ENCODE peak calls at places on chromosomes 6 and 20, in eight cellular contexts. One of them, this sample, is unnamed.

GRCh38 chr6:124441430-124441829 is 520.8 kb upstream of the RNF217 start:
- DNase-seq in SJSA1: no peak
- DNase-seq in activated gamma-delta T cell treated with Interleukin-2 at 50 U/mL for 16 hours: no peak
- DNase-seq in NT2/D1: no peak
- DNase-seq in lower leg skin: no peak
- DNase-seq in activated CD8-positive, alpha-beta memory T cell treated with anti-CD3 and anti-CD28 coated beads, Interleukin-2, amount 50 U/mL, for 4 hours: no peak
- DNase-seq in nephron progenitor cell: no peak
- DNase-seq in amniotic epithelial cell: no peak
- DNase-seq in this sample: no peak

GRCh38 chr6:5205877-5206840 is 54.6 kb downstream of the LYRM4 start:
- DNase-seq in nephron progenitor cell: no peak
- DNase-seq in amniotic epithelial cell: peak
- DNase-seq in activated CD8-positive, alpha-beta memory T cell treated with anti-CD3 and anti-CD28 coated beads, Interleukin-2, amount 50 U/mL, for 4 hours: no peak
- DNase-seq in lower leg skin: no peak
- DNase-seq in NT2/D1: no peak
- DNase-seq in activated gamma-delta T cell treated with Interleukin-2 at 50 U/mL for 16 hours: no peak
- DNase-seq in SJSA1: no peak
- DNase-seq in this sample: peak

GRCh38 chr6:97842536-97842935 is 559.5 kb upstream of the MMS22L start:
- DNase-seq in NT2/D1: no peak
- DNase-seq in amniotic epithelial cell: no peak
- DNase-seq in nephron progenitor cell: no peak
- DNase-seq in lower leg skin: no peak
- DNase-seq in activated gamma-delta T cell treated with Interleukin-2 at 50 U/mL for 16 hours: no peak
- DNase-seq in activated CD8-positive, alpha-beta memory T cell treated with anti-CD3 and anti-CD28 coated beads, Interleukin-2, amount 50 U/mL, for 4 hours: no peak
- DNase-seq in SJSA1: no peak
- DNase-seq in this sample: no peak

GRCh38 chr6:96939019-96939805 is 14.7 kb downstream of the KLHL32 start:
- DNase-seq in amniotic epithelial cell: peak
- DNase-seq in activated CD8-positive, alpha-beta memory T cell treated with anti-CD3 and anti-CD28 coated beads, Interleukin-2, amount 50 U/mL, for 4 hours: no peak
- DNase-seq in NT2/D1: no peak
- DNase-seq in SJSA1: peak
- DNase-seq in lower leg skin: peak
- DNase-seq in activated gamma-delta T cell treated with Interleukin-2 at 50 U/mL for 16 hours: no peak
- DNase-seq in nephron progenitor cell: no peak
- DNase-seq in this sample: no peak

GRCh38 chr6:35707714-35708407 is 19.1 kb upstream of the FKBP5 start:
- DNase-seq in nephron progenitor cell: no peak
- DNase-seq in activated CD8-positive, alpha-beta memory T cell treated with anti-CD3 and anti-CD28 coated beads, Interleukin-2, amount 50 U/mL, for 4 hours: no peak
- DNase-seq in amniotic epithelial cell: peak
- DNase-seq in NT2/D1: no peak
- DNase-seq in lower leg skin: no peak
- DNase-seq in SJSA1: no peak
- DNase-seq in activated gamma-delta T cell treated with Interleukin-2 at 50 U/mL for 16 hours: no peak
- DNase-seq in this sample: no peak

GRCh38 chr20:53984354-53984753 is 86.0 kb downstream of the BCAS1 start:
- DNase-seq in amniotic epithelial cell: no peak
- DNase-seq in activated gamma-delta T cell treated with Interleukin-2 at 50 U/mL for 16 hours: no peak
- DNase-seq in NT2/D1: no peak
- DNase-seq in nephron progenitor cell: no peak
- DNase-seq in activated CD8-positive, alpha-beta memory T cell treated with anti-CD3 and anti-CD28 coated beads, Interleukin-2, amount 50 U/mL, for 4 hours: no peak
- DNase-seq in lower leg skin: peak
- DNase-seq in SJSA1: no peak
- DNase-seq in this sample: no peak

GRCh38 chr6:84344005-84344404 is 116.6 kb upstream of the CEP162 start:
- DNase-seq in activated CD8-positive, alpha-beta memory T cell treated with anti-CD3 and anti-CD28 coated beads, Interleukin-2, amount 50 U/mL, for 4 hours: no peak
- DNase-seq in amniotic epithelial cell: no peak
- DNase-seq in activated gamma-delta T cell treated with Interleukin-2 at 50 U/mL for 16 hours: no peak
- DNase-seq in lower leg skin: no peak
- DNase-seq in SJSA1: no peak
- DNase-seq in NT2/D1: no peak
- DNase-seq in nephron progenitor cell: no peak
- DNase-seq in this sample: no peak

GRCh38 chr6:11152581-11152980 is 41.1 kb upstream of the ERVFRD-1 start:
- DNase-seq in activated gamma-delta T cell treated with Interleukin-2 at 50 U/mL for 16 hours: no peak
- DNase-seq in SJSA1: no peak
- DNase-seq in amniotic epithelial cell: no peak
- DNase-seq in nephron progenitor cell: no peak
- DNase-seq in NT2/D1: no peak
- DNase-seq in lower leg skin: no peak
- DNase-seq in activated CD8-positive, alpha-beta memory T cell treated with anti-CD3 and anti-CD28 coated beads, Interleukin-2, amount 50 U/mL, for 4 hours: no peak
- DNase-seq in this sample: no peak

GRCh38 chr20:44646023-44646640 is 5.4 kb downstream of the ADA start:
- DNase-seq in NT2/D1: no peak
- DNase-seq in lower leg skin: no peak
- DNase-seq in SJSA1: no peak
- DNase-seq in amniotic epithelial cell: no peak
- DNase-seq in nephron progenitor cell: no peak
- DNase-seq in activated gamma-delta T cell treated with Interleukin-2 at 50 U/mL for 16 hours: peak
- DNase-seq in activated CD8-positive, alpha-beta memory T cell treated with anti-CD3 and anti-CD28 coated beads, Interleukin-2, amount 50 U/mL, for 4 hours: no peak
- DNase-seq in this sample: no peak

GRCh38 chr6:166724576-166724975 is 97.5 kb upstream of the RPS6KA2 start:
- DNase-seq in NT2/D1: no peak
- DNase-seq in SJSA1: no peak
- DNase-seq in activated gamma-delta T cell treated with Interleukin-2 at 50 U/mL for 16 hours: no peak
- DNase-seq in amniotic epithelial cell: no peak
- DNase-seq in lower leg skin: no peak
- DNase-seq in nephron progenitor cell: no peak
- DNase-seq in activated CD8-positive, alpha-beta memory T cell treated with anti-CD3 and anti-CD28 coated beads, Interleukin-2, amount 50 U/mL, for 4 hours: no peak
- DNase-seq in this sample: no peak

GRCh38 chr6:137978252-137978896 is 111.3 kb downstream of the TNFAIP3 start:
- DNase-seq in lower leg skin: no peak
- DNase-seq in SJSA1: no peak
- DNase-seq in activated CD8-positive, alpha-beta memory T cell treated with anti-CD3 and anti-CD28 coated beads, Interleukin-2, amount 50 U/mL, for 4 hours: no peak
- DNase-seq in amniotic epithelial cell: no peak
- DNase-seq in NT2/D1: no peak
- DNase-seq in nephron progenitor cell: no peak
- DNase-seq in activated gamma-delta T cell treated with Interleukin-2 at 50 U/mL for 16 hours: no peak
- DNase-seq in this sample: no peak

GRCh38 chr6:30759575-30760239 is 15.4 kb upstream of the IER3 start:
- DNase-seq in nephron progenitor cell: no peak
- DNase-seq in amniotic epithelial cell: peak
- DNase-seq in activated gamma-delta T cell treated with Interleukin-2 at 50 U/mL for 16 hours: no peak
- DNase-seq in NT2/D1: no peak
- DNase-seq in SJSA1: peak
- DNase-seq in activated CD8-positive, alpha-beta memory T cell treated with anti-CD3 and anti-CD28 coated beads, Interleukin-2, amount 50 U/mL, for 4 hours: no peak
- DNase-seq in lower leg skin: no peak
- DNase-seq in this sample: no peak

GRCh38 chr6:124742971-124743370 is 219.3 kb upstream of the RNF217 start:
- DNase-seq in NT2/D1: no peak
- DNase-seq in activated gamma-delta T cell treated with Interleukin-2 at 50 U/mL for 16 hours: no peak
- DNase-seq in amniotic epithelial cell: peak
- DNase-seq in lower leg skin: no peak
- DNase-seq in nephron progenitor cell: no peak
- DNase-seq in activated CD8-positive, alpha-beta memory T cell treated with anti-CD3 and anti-CD28 coated beads, Interleukin-2, amount 50 U/mL, for 4 hours: no peak
- DNase-seq in SJSA1: no peak
- DNase-seq in this sample: no peak

GRCh38 chr20:36098364-36098763 is 56.2 kb upstream of the EPB41L1 start:
- DNase-seq in activated gamma-delta T cell treated with Interleukin-2 at 50 U/mL for 16 hours: no peak
- DNase-seq in amniotic epithelial cell: peak
- DNase-seq in activated CD8-positive, alpha-beta memory T cell treated with anti-CD3 and anti-CD28 coated beads, Interleukin-2, amount 50 U/mL, for 4 hours: no peak
- DNase-seq in lower leg skin: peak
- DNase-seq in NT2/D1: no peak
- DNase-seq in nephron progenitor cell: no peak
- DNase-seq in SJSA1: no peak
- DNase-seq in this sample: no peak

GRCh38 chr20:49484180-49485140 is 2.0 kb upstream of the KCNB1 start:
- DNase-seq in nephron progenitor cell: peak
- DNase-seq in amniotic epithelial cell: peak
- DNase-seq in activated gamma-delta T cell treated with Interleukin-2 at 50 U/mL for 16 hours: peak
- DNase-seq in lower leg skin: peak
- DNase-seq in activated CD8-positive, alpha-beta memory T cell treated with anti-CD3 and anti-CD28 coated beads, Interleukin-2, amount 50 U/mL, for 4 hours: peak
- DNase-seq in NT2/D1: peak
- DNase-seq in SJSA1: peak
- DNase-seq in this sample: peak

GRCh38 chr6:87763276-87763675 is 61.2 kb upstream of the AKIRIN2 start:
- DNase-seq in NT2/D1: no peak
- DNase-seq in lower leg skin: no peak
- DNase-seq in activated gamma-delta T cell treated with Interleukin-2 at 50 U/mL for 16 hours: no peak
- DNase-seq in nephron progenitor cell: no peak
- DNase-seq in amniotic epithelial cell: no peak
- DNase-seq in SJSA1: no peak
- DNase-seq in activated CD8-positive, alpha-beta memory T cell treated with anti-CD3 and anti-CD28 coated beads, Interleukin-2, amount 50 U/mL, for 4 hours: no peak
- DNase-seq in this sample: no peak

GRCh38 chr6:169427856-169428255 is 174.2 kb upstream of the THBS2 start:
- DNase-seq in nephron progenitor cell: no peak
- DNase-seq in NT2/D1: no peak
- DNase-seq in SJSA1: no peak
- DNase-seq in activated CD8-positive, alpha-beta memory T cell treated with anti-CD3 and anti-CD28 coated beads, Interleukin-2, amount 50 U/mL, for 4 hours: no peak
- DNase-seq in lower leg skin: no peak
- DNase-seq in amniotic epithelial cell: peak
- DNase-seq in activated gamma-delta T cell treated with Interleukin-2 at 50 U/mL for 16 hours: no peak
- DNase-seq in this sample: no peak

GRCh38 chr20:42635699-42636411 is 553.9 kb downstream of the PTPRT start:
- DNase-seq in nephron progenitor cell: no peak
- DNase-seq in activated CD8-positive, alpha-beta memory T cell treated with anti-CD3 and anti-CD28 coated beads, Interleukin-2, amount 50 U/mL, for 4 hours: no peak
- DNase-seq in SJSA1: no peak
- DNase-seq in NT2/D1: no peak
- DNase-seq in amniotic epithelial cell: no peak
- DNase-seq in lower leg skin: no peak
- DNase-seq in activated gamma-delta T cell treated with Interleukin-2 at 50 U/mL for 16 hours: no peak
- DNase-seq in this sample: no peak

GRCh38 chr6:129672883-129673631 is 36.9 kb downstream of the ARHGAP18 start:
- DNase-seq in lower leg skin: no peak
- DNase-seq in activated gamma-delta T cell treated with Interleukin-2 at 50 U/mL for 16 hours: peak
- DNase-seq in nephron progenitor cell: no peak
- DNase-seq in activated CD8-positive, alpha-beta memory T cell treated with anti-CD3 and anti-CD28 coated beads, Interleukin-2, amount 50 U/mL, for 4 hours: no peak
- DNase-seq in SJSA1: peak
- DNase-seq in amniotic epithelial cell: peak
- DNase-seq in NT2/D1: no peak
- DNase-seq in this sample: no peak

GRCh38 chr6:27295301-27296079 is 16.6 kb downstream of the POM121L2 start:
- DNase-seq in NT2/D1: no peak
- DNase-seq in amniotic epithelial cell: peak
- DNase-seq in SJSA1: no peak
- DNase-seq in nephron progenitor cell: peak
- DNase-seq in lower leg skin: no peak
- DNase-seq in activated gamma-delta T cell treated with Interleukin-2 at 50 U/mL for 16 hours: no peak
- DNase-seq in activated CD8-positive, alpha-beta memory T cell treated with anti-CD3 and anti-CD28 coated beads, Interleukin-2, amount 50 U/mL, for 4 hours: no peak
- DNase-seq in this sample: peak

GRCh38 chr20:32278199-32278643 is 770 bp downstream of the KIF3B start:
- DNase-seq in amniotic epithelial cell: peak
- DNase-seq in SJSA1: no peak
- DNase-seq in NT2/D1: no peak
- DNase-seq in activated CD8-positive, alpha-beta memory T cell treated with anti-CD3 and anti-CD28 coated beads, Interleukin-2, amount 50 U/mL, for 4 hours: no peak
- DNase-seq in lower leg skin: no peak
- DNase-seq in activated gamma-delta T cell treated with Interleukin-2 at 50 U/mL for 16 hours: no peak
- DNase-seq in nephron progenitor cell: no peak
- DNase-seq in this sample: no peak

GRCh38 chr20:47546184-47547033 is 44.7 kb downstream of the NCOA3 start:
- DNase-seq in amniotic epithelial cell: peak
- DNase-seq in nephron progenitor cell: no peak
- DNase-seq in NT2/D1: no peak
- DNase-seq in activated gamma-delta T cell treated with Interleukin-2 at 50 U/mL for 16 hours: no peak
- DNase-seq in activated CD8-positive, alpha-beta memory T cell treated with anti-CD3 and anti-CD28 coated beads, Interleukin-2, amount 50 U/mL, for 4 hours: no peak
- DNase-seq in lower leg skin: no peak
- DNase-seq in SJSA1: no peak
- DNase-seq in this sample: no peak

GRCh38 chr20:50712771-50713676 is 18.4 kb upstream of the PARD6B start:
- DNase-seq in activated CD8-positive, alpha-beta memory T cell treated with anti-CD3 and anti-CD28 coated beads, Interleukin-2, amount 50 U/mL, for 4 hours: no peak
- DNase-seq in lower leg skin: no peak
- DNase-seq in activated gamma-delta T cell treated with Interleukin-2 at 50 U/mL for 16 hours: no peak
- DNase-seq in SJSA1: no peak
- DNase-seq in NT2/D1: no peak
- DNase-seq in nephron progenitor cell: no peak
- DNase-seq in amniotic epithelial cell: no peak
- DNase-seq in this sample: no peak

GRCh38 chr20:25055711-25056492 is 2.0 kb downstream of the ACSS1 start:
- DNase-seq in lower leg skin: no peak
- DNase-seq in nephron progenitor cell: no peak
- DNase-seq in amniotic epithelial cell: no peak
- DNase-seq in NT2/D1: no peak
- DNase-seq in activated gamma-delta T cell treated with Interleukin-2 at 50 U/mL for 16 hours: no peak
- DNase-seq in activated CD8-positive, alpha-beta memory T cell treated with anti-CD3 and anti-CD28 coated beads, Interleukin-2, amount 50 U/mL, for 4 hours: no peak
- DNase-seq in SJSA1: no peak
- DNase-seq in this sample: no peak

GRCh38 chr6:22236626-22237414 is 60.0 kb downstream of the PRL start:
- DNase-seq in NT2/D1: no peak
- DNase-seq in activated CD8-positive, alpha-beta memory T cell treated with anti-CD3 and anti-CD28 coated beads, Interleukin-2, amount 50 U/mL, for 4 hours: no peak
- DNase-seq in activated gamma-delta T cell treated with Interleukin-2 at 50 U/mL for 16 hours: no peak
- DNase-seq in lower leg skin: peak
- DNase-seq in amniotic epithelial cell: peak
- DNase-seq in SJSA1: peak
- DNase-seq in nephron progenitor cell: no peak
- DNase-seq in this sample: no peak

GRCh38 chr6:27977387-27977786 is 20.3 kb downstream of the OR2B6 start:
- DNase-seq in amniotic epithelial cell: no peak
- DNase-seq in lower leg skin: no peak
- DNase-seq in nephron progenitor cell: no peak
- DNase-seq in activated CD8-positive, alpha-beta memory T cell treated with anti-CD3 and anti-CD28 coated beads, Interleukin-2, amount 50 U/mL, for 4 hours: no peak
- DNase-seq in activated gamma-delta T cell treated with Interleukin-2 at 50 U/mL for 16 hours: no peak
- DNase-seq in NT2/D1: no peak
- DNase-seq in SJSA1: no peak
- DNase-seq in this sample: no peak

GRCh38 chr6:119587537-119587936 is 238.0 kb upstream of the MAN1A1 start:
- DNase-seq in activated gamma-delta T cell treated with Interleukin-2 at 50 U/mL for 16 hours: no peak
- DNase-seq in amniotic epithelial cell: peak
- DNase-seq in SJSA1: no peak
- DNase-seq in nephron progenitor cell: no peak
- DNase-seq in activated CD8-positive, alpha-beta memory T cell treated with anti-CD3 and anti-CD28 coated beads, Interleukin-2, amount 50 U/mL, for 4 hours: no peak
- DNase-seq in NT2/D1: no peak
- DNase-seq in lower leg skin: no peak
- DNase-seq in this sample: no peak

GRCh38 chr6:123415844-123416468 is 220.8 kb downstream of the TRDN start:
- DNase-seq in activated CD8-positive, alpha-beta memory T cell treated with anti-CD3 and anti-CD28 coated beads, Interleukin-2, amount 50 U/mL, for 4 hours: no peak
- DNase-seq in NT2/D1: peak
- DNase-seq in lower leg skin: peak
- DNase-seq in nephron progenitor cell: peak
- DNase-seq in SJSA1: peak
- DNase-seq in amniotic epithelial cell: peak
- DNase-seq in activated gamma-delta T cell treated with Interleukin-2 at 50 U/mL for 16 hours: no peak
- DNase-seq in this sample: peak